ENCODE peak calls at places on chromosomes 2 and 18, in eight cellular contexts. W, P, B, Y, A, G, L and O are unnamed samples. For H3K36me3, the result is how much of the 10 kb centered on the place peaks cover.

GRCh38 chr2:2656046-2656715 is 325.1 kb upstream of the MYT1L start:
- DNase-seq in W (no peak), P (no peak), B (no peak), Y (no peak), A (no peak), G (no peak), L (no peak), O (no peak)

GRCh38 chr2:3620834-3621233 is 25.9 kb downstream of the COLEC11 start:
- DNase-seq in W (no peak), P (no peak), B (no peak), Y (no peak), A (no peak), G (no peak), L (no peak), O (no peak)

GRCh38 chr2:60806988-60807681 is 51.1 kb downstream of the PAPOLG start:
- DNase-seq in W (no peak), P (no peak), B (no peak), Y (no peak), A (no peak), G (no peak), L (peak), O (no peak)

GRCh38 chr2:113282747-113283533 is 4.2 kb upstream of the PAX8 start:
- DNase-seq in W (peak), P (peak), B (peak), Y (peak), A (peak), G (peak), L (no peak), O (no peak)

GRCh38 chr18:48819781-48820482 is 130.8 kb downstream of the SMAD7 start:
- DNase-seq in W (peak), P (peak), B (no peak), Y (no peak), A (peak), G (no peak), L (no peak), O (no peak)

GRCh38 chr2:64457518-64457917 is 3.6 kb downstream of the LGALSL start:
- DNase-seq in W (no peak), P (no peak), B (no peak), Y (no peak), A (no peak), G (no peak), L (no peak), O (no peak)

GRCh38 chr18:26056291-26056690 is 34.1 kb downstream of the SS18 start:
- DNase-seq in W (no peak), P (no peak), B (no peak), Y (no peak), A (no peak), G (no peak), L (no peak), O (no peak)

GRCh38 chr18:80184243-80184772 is 63.0 kb downstream of the PARD6G start:
- DNase-seq in W (no peak), P (no peak), B (no peak), Y (no peak), A (no peak), G (no peak), L (no peak), O (no peak)

GRCh38 chr18:43524260-43524659 is 247.0 kb upstream of the SYT4 start:
- DNase-seq in W (no peak), P (no peak), B (no peak), Y (no peak), A (no peak), G (no peak), L (no peak), O (no peak)

GRCh38 chr2:134392689-134393476 is 139.0 kb downstream of the MGAT5 start:
- DNase-seq in W (no peak), P (no peak), B (no peak), Y (no peak), A (no peak), G (no peak), L (no peak), O (no peak)

GRCh38 chr2:65313126-65313953 is 85.7 kb downstream of the ACTR2 start:
- DNase-seq in W (no peak), P (no peak), B (no peak), Y (no peak), A (no peak), G (no peak), L (no peak), O (no peak)

GRCh38 chr2:152352616-152353015 is 17.6 kb downstream of the FMNL2 start:
- DNase-seq in W (no peak), P (no peak), B (no peak), Y (no peak), A (no peak), G (no peak), L (no peak), O (no peak)

GRCh38 chr2:172012688-172013358 is 13.1 kb downstream of the METAP1D start:
- DNase-seq in W (no peak), P (peak), B (no peak), Y (peak), A (no peak), G (no peak), L (no peak), O (no peak)

GRCh38 chr2:115443550-115444185 is 1001.2 kb downstream of the DPP10 start:
- DNase-seq in W (no peak), P (no peak), B (no peak), Y (no peak), A (no peak), G (no peak), L (no peak), O (no peak)

DNA sequence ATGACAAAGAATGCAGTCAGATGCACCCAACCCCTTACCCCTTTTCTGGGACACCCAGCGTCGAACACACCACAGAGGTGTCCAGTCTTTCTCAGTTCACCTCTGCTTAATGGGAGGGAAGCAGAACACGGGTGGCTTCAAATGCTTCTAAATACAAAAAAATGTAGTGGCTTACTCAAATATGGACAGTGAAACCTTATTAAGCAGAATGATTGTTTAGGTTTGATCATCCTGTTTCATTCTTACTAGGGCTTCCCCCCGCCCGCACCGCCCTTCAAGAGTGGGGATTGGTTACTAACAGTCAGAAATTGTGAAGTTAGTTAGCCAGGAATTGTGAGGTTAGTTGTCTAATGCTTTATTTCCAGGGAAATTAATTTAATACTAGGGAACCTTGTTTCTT is 21.6 kb downstream of the ATG16L1 start:
- DNase-seq in W (no peak), P (no peak), B (no peak), Y (no peak), A (no peak), G (no peak), L (peak), O (no peak)
- H3K36me3 ChIP-seq in W (under half), P (under half), B (half or more), Y (under half), A (half or more), G (half or more), L (half or more), O (half or more)

DNA sequence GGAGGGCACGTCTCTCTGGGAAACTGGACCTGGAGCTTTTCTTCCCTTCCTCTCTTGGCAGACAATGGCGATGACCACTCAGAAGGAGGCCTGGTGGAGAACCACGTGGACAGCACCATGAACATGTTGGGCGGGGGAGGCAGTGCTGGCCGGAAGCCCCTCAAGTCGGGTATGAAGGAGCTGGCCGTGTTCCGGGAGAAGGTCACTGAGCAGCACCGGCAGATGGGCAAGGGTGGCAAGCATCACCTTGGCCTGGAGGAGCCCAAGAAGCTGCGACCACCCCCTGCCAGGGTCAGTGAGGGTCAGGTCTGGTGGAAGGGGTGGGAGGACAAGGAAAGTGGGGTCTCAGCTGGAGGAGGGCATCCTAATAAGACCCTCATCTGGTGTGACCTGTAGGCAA is 27.3 kb downstream of the IGFBP2 start:
- DNase-seq in W (no peak), P (no peak), B (no peak), Y (no peak), A (no peak), G (no peak), L (no peak), O (no peak)
- H3K36me3 ChIP-seq in W (under half), P (under half), B (under half), Y (under half), A (under half), G (under half), L (under half), O (under half)

GRCh38 chr2:27212626-27213471 is 781 bp upstream of the SLC5A6 start:
- DNase-seq in W (no peak), P (no peak), B (no peak), Y (no peak), A (no peak), G (peak), L (peak), O (no peak)

GRCh38 chr2:27216416-27217137 is 592 bp upstream of the CAD start:
- DNase-seq in W (no peak), P (no peak), B (no peak), Y (no peak), A (no peak), G (no peak), L (no peak), O (no peak)

GRCh38 chr2:27211943-27212625 is at the start of the genes ATRAID and SLC5A6:
- DNase-seq in W (peak), P (peak), B (peak), Y (peak), A (peak), G (peak), L (peak), O (peak)

GRCh38 chr2:27217173-27218121 is at the start of gene CAD:
- DNase-seq in W (peak), P (peak), B (peak), Y (peak), A (peak), G (peak), L (peak), O (no peak)

GRCh38 chr2:27214936-27215335 is 2.2 kb upstream of the CAD start:
- DNase-seq in W (no peak), P (no peak), B (no peak), Y (no peak), A (no peak), G (no peak), L (no peak), O (no peak)
- H3K36me3 ChIP-seq in W (under half), P (under half), B (under half), Y (under half), A (under half), G (under half), L (under half), O (under half)

GRCh38 chr2:69083126-69083733 is 70.3 kb downstream of the ANTXR1 start:
- DNase-seq in W (no peak), P (peak), B (no peak), Y (no peak), A (no peak), G (no peak), L (no peak), O (no peak)

GRCh38 chr2:69081001-69081400 is 68.0 kb downstream of the ANTXR1 start:
- DNase-seq in W (no peak), P (no peak), B (no peak), Y (no peak), A (no peak), G (no peak), L (no peak), O (no peak)

GRCh38 chr2:69082430-69082997 is 69.5 kb downstream of the ANTXR1 start:
- DNase-seq in W (peak), P (peak), B (no peak), Y (no peak), A (peak), G (peak), L (no peak), O (no peak)

GRCh38 chr2:69084492-69084891 is 71.5 kb downstream of the ANTXR1 start:
- DNase-seq in W (no peak), P (no peak), B (no peak), Y (no peak), A (no peak), G (no peak), L (no peak), O (no peak)

GRCh38 chr2:69081757-69082156 is 68.8 kb downstream of the ANTXR1 start:
- DNase-seq in W (no peak), P (no peak), B (no peak), Y (no peak), A (no peak), G (no peak), L (no peak), O (no peak)
- H3K36me3 ChIP-seq in W (under half), P (under half), B (under half), Y (under half), A (under half), G (under half), L (under half), O (under half)